ENCODE peak calls at places on chromosomes 1 and 21, in seven cellular contexts. G is heart left ventricle; L is CD8-positive, alpha-beta memory T cell; X is body of pancreas; S is thoracic aorta; W is CD4-positive, alpha-beta T cell; B is cardiac muscle cell. J is an unnamed sample.

GRCh38 chr1:74392848-74393247 is 119.6 kb downstream of the LRRC53 start:
- DNase-seq in B (no peak), W (no peak), L (no peak), X (no peak), G (peak), S (no peak), J (no peak)

GRCh38 chr1:28602536-28603439 is 10.7 kb downstream of the RAB42 start:
- DNase-seq in W (peak), X (peak), L (peak), B (peak), S (no peak), G (peak), J (no peak)

GRCh38 chr1:116665001-116665400 is 2.5 kb downstream of the IGSF3 start:
- DNase-seq in X (no peak), W (no peak), G (no peak), S (no peak), L (no peak), B (no peak), J (no peak)

GRCh38 chr1:203408485-203409229 is 57.7 kb upstream of the FMOD start:
- DNase-seq in W (no peak), S (peak), B (peak), X (peak), G (peak), L (no peak), J (peak)

GRCh38 chr1:54301494-54301893 is 101.5 kb downstream of the MRPL37 start:
- DNase-seq in W (no peak), G (no peak), S (no peak), X (no peak), B (no peak), L (no peak), J (peak)

GRCh38 chr1:21491483-21492170 is 17.6 kb upstream of the ALPL start:
- DNase-seq in S (no peak), G (peak), L (no peak), W (no peak), B (peak), X (no peak), J (no peak)

GRCh38 chr1:75233302-75233929 is 99.2 kb downstream of the LHX8 start:
- DNase-seq in X (peak), G (no peak), W (no peak), L (no peak), B (peak), S (no peak), J (no peak)

GRCh38 chr1:149933208-149933607 is 3.5 kb downstream of the MTMR11 start:
- DNase-seq in W (no peak), S (no peak), G (no peak), L (no peak), X (no peak), B (no peak), J (no peak)

GRCh38 chr1:222654849-222655248 is 37.0 kb downstream of the MIA3 start:
- DNase-seq in W (peak), B (peak), X (peak), L (peak), G (peak), S (no peak), J (peak)

GRCh38 chr1:104084380-104084779 is 334.7 kb downstream of the AMY1C start:
- DNase-seq in L (no peak), X (no peak), B (no peak), G (no peak), S (no peak), W (no peak), J (no peak)

GRCh38 chr1:211127166-211127565 is 6.8 kb downstream of the KCNH1 start:
- DNase-seq in X (no peak), B (no peak), W (no peak), L (no peak), G (no peak), S (no peak), J (no peak)

GRCh38 chr21:19510057-19510456 is 1106.5 kb upstream of the TMPRSS15 start:
- DNase-seq in X (no peak), B (no peak), W (no peak), G (no peak), S (no peak), L (no peak), J (no peak)

GRCh38 chr1:18636762-18637552 is 6.3 kb downstream of the PAX7 start:
- DNase-seq in X (no peak), L (no peak), W (no peak), G (no peak), B (no peak), S (no peak), J (no peak)

GRCh38 chr1:19484793-19485361 is 462 bp downstream of the CAPZB start:
- DNase-seq in L (no peak), X (no peak), W (no peak), B (peak), G (no peak), S (no peak), J (no peak)

GRCh38 chr1:98296681-98297080 is 364.8 kb upstream of the SNX7 start:
- DNase-seq in X (no peak), W (no peak), S (no peak), L (no peak), G (no peak), B (no peak), J (no peak)

GRCh38 chr1:1431845-1432565 is 3.5 kb upstream of the VWA1 start:
- DNase-seq in W (no peak), B (peak), L (no peak), X (no peak), G (peak), S (no peak), J (peak)

GRCh38 chr1:180542530-180543171 is 16.1 kb upstream of the OVAAL start:
- DNase-seq in X (no peak), G (no peak), S (peak), W (no peak), B (no peak), L (no peak), J (no peak)

GRCh38 chr1:31765041-31765467 is 914 bp upstream of the ADGRB2 start:
- DNase-seq in L (no peak), G (no peak), W (no peak), B (peak), X (no peak), S (no peak), J (no peak)

GRCh38 chr1:24709748-24710416 is 35.4 kb upstream of the CLIC4 start:
- DNase-seq in G (no peak), B (no peak), S (no peak), X (no peak), W (no peak), L (no peak), J (no peak)

GRCh38 chr1:38872401-38873026 is 634 bp downstream of the MYCBP start:
- DNase-seq in B (peak), L (peak), G (no peak), S (no peak), W (peak), X (peak), J (no peak)

GRCh38 chr21:36188937-36189336 is 32.3 kb downstream of the DOP1B start:
- DNase-seq in L (no peak), S (no peak), G (no peak), B (no peak), W (no peak), X (no peak), J (no peak)

GRCh38 chr1:2596530-2597333 is 10.2 kb downstream of the PRXL2B start:
- DNase-seq in G (no peak), W (no peak), L (no peak), X (no peak), B (no peak), S (no peak), J (no peak)

GRCh38 chr1:9671377-9672140 is 20.0 kb downstream of the PIK3CD start:
- DNase-seq in X (no peak), B (no peak), W (no peak), G (no peak), L (no peak), S (no peak), J (no peak)

GRCh38 chr1:109634292-109634691 is 14.7 kb downstream of the AMPD2 start:
- DNase-seq in G (no peak), L (no peak), X (no peak), B (no peak), S (no peak), W (no peak), J (no peak)

GRCh38 chr1:35174225-35174540 is 18.8 kb downstream of the SFPQ start:
- DNase-seq in W (no peak), G (no peak), X (no peak), L (no peak), B (no peak), S (no peak), J (no peak)

GRCh38 chr1:199612976-199613774 is 414.3 kb upstream of the NR5A2 start:
- DNase-seq in X (no peak), S (no peak), W (no peak), B (peak), G (no peak), L (no peak), J (no peak)

GRCh38 chr1:182206628-182207239 is 145.2 kb upstream of the ZNF648 start:
- DNase-seq in S (peak), G (peak), L (no peak), X (peak), W (no peak), B (peak), J (peak)

GRCh38 chr1:209697082-209697481 is 7.6 kb upstream of the HSD11B1 start:
- DNase-seq in B (peak), S (no peak), G (no peak), L (no peak), X (no peak), W (no peak), J (no peak)

GRCh38 chr1:9302745-9303524 is 10.2 kb downstream of the SPSB1 start:
- DNase-seq in X (no peak), B (peak), G (peak), L (no peak), W (no peak), S (no peak), J (no peak)

GRCh38 chr1:172647110-172647564 is 11.8 kb upstream of the FASLG start:
- DNase-seq in G (no peak), S (no peak), X (no peak), L (peak), B (no peak), W (no peak), J (no peak)

GRCh38 chr1:63615809-63616420 is 22.7 kb downstream of the PGM1 start:
- DNase-seq in S (peak), B (peak), X (peak), L (peak), W (peak), G (peak), J (no peak)

GRCh38 chr1:29083318-29084195 is 40.1 kb downstream of the TMEM200B start:
- DNase-seq in G (no peak), W (no peak), L (no peak), B (no peak), X (no peak), S (no peak), J (no peak)

GRCh38 chr1:156641761-156642264 is at the start of gene BCAN:
- DNase-seq in X (no peak), S (no peak), B (peak), W (peak), L (no peak), G (peak), J (no peak)

GRCh38 chr21:15212214-15212613 is 147.4 kb upstream of the NRIP1 start:
- DNase-seq in G (no peak), W (no peak), S (no peak), B (no peak), L (no peak), X (no peak), J (no peak)

GRCh38 chr1:9721606-9722377 is 70.3 kb downstream of the PIK3CD start:
- DNase-seq in X (no peak), B (peak), S (no peak), W (peak), G (no peak), L (peak), J (peak)

GRCh38 chr1:247288341-247288740 is 32.5 kb downstream of the VN1R5 start:
- DNase-seq in G (no peak), X (no peak), W (no peak), L (no peak), S (no peak), B (no peak), J (no peak)

GRCh38 chr1:33986389-33987095 is 122.7 kb downstream of the HMGB4 start:
- DNase-seq in L (no peak), S (peak), B (peak), X (peak), W (no peak), G (peak), J (no peak)

GRCh38 chr1:38489844-38490270 is 369.7 kb downstream of the RRAGC start:
- DNase-seq in W (peak), L (peak), S (no peak), G (no peak), X (peak), B (peak), J (no peak)

DNA sequence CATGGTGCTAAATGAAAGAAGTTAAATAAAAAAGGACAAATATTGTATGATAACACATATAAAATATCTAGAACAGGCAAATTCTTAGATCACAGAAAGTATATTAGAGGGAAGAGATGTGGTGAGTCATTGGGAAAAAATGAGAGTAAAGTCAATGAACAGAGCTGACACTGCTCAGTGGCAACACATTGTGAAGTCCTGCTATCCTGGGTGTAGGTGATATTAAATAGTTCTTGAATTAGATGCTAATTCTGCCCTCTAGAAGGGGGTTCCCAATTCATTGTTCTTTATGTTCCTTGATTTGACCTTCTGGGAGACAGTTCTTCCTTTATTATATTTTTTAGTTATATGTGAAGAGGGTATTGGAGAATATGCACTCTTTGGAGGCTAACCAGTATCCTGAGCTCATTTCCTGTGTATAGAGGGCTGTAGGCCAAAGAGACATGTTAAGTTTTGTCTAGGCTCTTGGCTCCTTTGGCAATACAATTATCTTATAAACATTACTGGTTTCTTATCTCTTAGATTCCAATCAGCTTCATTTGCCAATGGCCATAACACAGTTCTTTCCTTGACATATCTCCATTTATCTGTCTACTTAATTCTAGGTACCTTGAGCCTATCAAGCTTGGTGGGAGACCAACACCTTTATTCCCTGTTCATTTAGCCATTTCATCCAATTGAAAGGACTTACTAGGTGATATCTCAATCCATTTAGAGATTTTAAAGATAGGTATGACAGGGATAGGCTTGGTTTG is 6.6 kb upstream of the SLC35A3 start:
- DNase-seq in S (no peak), L (no peak), X (no peak), B (peak), W (no peak), G (no peak), J (no peak)
- H3K27ac ChIP-seq in S (no peak), L (no peak), X (no peak), B (no peak), W (no peak), G (no peak), J (no peak)

DNA sequence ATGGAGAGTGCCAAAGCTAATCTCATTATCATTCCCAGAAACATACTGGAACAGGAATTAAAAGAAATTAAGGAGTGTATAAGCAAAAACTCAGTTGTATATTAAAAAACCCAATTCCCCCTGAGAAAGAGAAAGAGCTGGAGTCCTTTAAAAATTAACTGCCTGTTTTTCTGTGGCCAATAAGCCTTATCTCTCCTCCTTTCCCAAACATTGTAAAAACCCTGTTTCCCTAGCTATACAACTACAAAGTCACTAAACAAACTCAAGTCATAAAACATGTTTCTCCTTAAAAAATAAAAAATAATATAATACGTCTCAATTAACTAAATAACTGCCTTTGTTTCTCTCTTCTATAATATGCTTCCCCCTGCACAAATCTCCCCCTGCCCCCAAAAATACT is 26.9 kb upstream of the THEM4 start:
- DNase-seq in B (no peak), W (no peak), L (no peak), G (no peak), S (no peak), X (no peak), J (no peak)
- H3K27ac ChIP-seq in B (no peak), W (no peak), L (no peak), G (no peak), S (no peak), X (peak), J (no peak)

GRCh38 chr1:186512698-186513457 is 52.0 kb upstream of the PDC start:
- DNase-seq in W (no peak), L (no peak), X (no peak), B (no peak), S (no peak), G (no peak), J (no peak)
- H3K27ac ChIP-seq in W (no peak), L (no peak), X (no peak), B (no peak), S (no peak), G (no peak), J (no peak)

DNA sequence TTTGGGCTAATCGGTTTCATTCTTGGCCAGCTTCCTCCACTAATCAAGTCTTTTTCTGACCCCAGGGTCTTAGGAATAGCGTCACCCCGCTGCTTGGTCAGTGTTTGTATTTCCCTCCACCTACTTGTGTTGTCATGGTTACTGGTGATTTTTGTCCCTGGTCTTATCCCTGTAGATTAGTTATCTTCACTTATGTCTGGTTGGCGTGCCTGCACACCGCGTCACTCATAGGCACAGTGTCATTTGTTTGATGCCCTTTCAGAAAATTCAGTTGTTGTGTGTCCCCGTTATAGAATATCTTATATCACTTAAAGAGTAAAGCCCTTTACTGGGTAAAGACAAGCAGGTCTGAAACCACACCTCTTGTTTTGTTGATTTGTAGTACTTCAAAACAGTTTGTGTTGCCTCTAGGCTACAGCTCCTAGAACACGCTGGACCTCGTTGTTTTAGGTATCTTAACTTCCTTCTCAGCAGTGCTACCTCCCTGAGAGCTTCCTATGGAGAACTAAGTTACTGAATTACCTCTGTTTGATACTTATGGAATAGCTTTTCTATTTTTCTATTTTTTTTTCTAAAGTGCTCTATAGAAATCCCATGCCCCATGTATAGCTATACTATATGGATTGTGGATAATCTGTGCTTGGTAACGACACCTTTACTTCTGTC is 897 bp downstream of the PPP1R12B start:
- DNase-seq in B (peak), S (no peak), W (no peak), L (no peak), G (no peak), X (no peak), J (no peak)
- H3K27ac ChIP-seq in B (peak), S (no peak), W (no peak), L (peak), G (peak), X (peak), J (no peak)

GRCh38 chr1:178374016-178374415 is 122.7 kb downstream of the CLEC20A start:
- DNase-seq in L (no peak), B (no peak), X (no peak), G (no peak), S (no peak), W (no peak), J (no peak)

GRCh38 chr1:178379807-178380206 is 117.0 kb downstream of the CLEC20A start:
- DNase-seq in S (no peak), W (no peak), L (no peak), B (no peak), X (no peak), G (no peak), J (no peak)

GRCh38 chr1:178371236-178371635 is 125.5 kb downstream of the CLEC20A start:
- DNase-seq in X (no peak), S (no peak), W (no peak), B (peak), L (no peak), G (no peak), J (no peak)

GRCh38 chr1:178371999-178372398 is 124.8 kb downstream of the CLEC20A start:
- DNase-seq in B (no peak), L (no peak), W (no peak), G (no peak), X (no peak), S (no peak), J (no peak)

GRCh38 chr1:178376008-178376407 is 120.8 kb downstream of the CLEC20A start:
- DNase-seq in S (no peak), B (no peak), W (no peak), L (no peak), G (no peak), X (no peak), J (no peak)
- H3K27ac ChIP-seq in S (no peak), B (peak), W (no peak), L (no peak), G (no peak), X (no peak), J (no peak)

GRCh38 chr1:111737216-111738132 is 1.7 kb downstream of the INKA2 start:
- DNase-seq in B (no peak), L (no peak), W (no peak), X (no peak), G (peak), S (no peak), J (no peak)
- H3K27ac ChIP-seq in B (peak), L (no peak), W (no peak), X (no peak), G (peak), S (peak), J (peak)